ENCODE peak calls at places on chromosomes 1 and 21, in seven cellular contexts. O, G, P, F, J, A and D are unnamed samples.

GRCh38 chr1:7208647-7209180 is 423.5 kb downstream of the CAMTA1 start:
- DNase-seq in O (no peak), G (no peak), P (no peak), F (no peak), J (no peak), A (no peak), D (no peak)

GRCh38 chr1:179953974-179954493 is 576 bp upstream of the CEP350 start:
- DNase-seq in O (no peak), G (no peak), P (no peak), F (no peak), J (peak), A (peak), D (peak)

GRCh38 chr1:65343286-65343685 is 33.9 kb downstream of the DNAJC6 start:
- DNase-seq in O (no peak), G (no peak), P (no peak), F (peak), J (no peak), A (peak), D (no peak)

GRCh38 chr21:41948404-41948895 is 5.4 kb downstream of the C2CD2 start:
- DNase-seq in O (no peak), G (no peak), P (no peak), F (no peak), J (no peak), A (no peak), D (no peak)

GRCh38 chr1:185096531-185096930 is 51.2 kb downstream of the RNF2 start:
- DNase-seq in O (no peak), G (no peak), P (no peak), F (peak), J (no peak), A (peak), D (no peak)

GRCh38 chr1:91830242-91831131 is 55.5 kb downstream of the TGFBR3 start:
- DNase-seq in O (no peak), G (peak), P (no peak), F (peak), J (peak), A (peak), D (no peak)

GRCh38 chr1:2805801-2806430 is 4.4 kb upstream of the TTC34 start:
- DNase-seq in O (no peak), G (no peak), P (no peak), F (no peak), J (no peak), A (no peak), D (no peak)

GRCh38 chr1:49163041-49163440 is 386.4 kb upstream of the BEND5 start:
- DNase-seq in O (no peak), G (no peak), P (no peak), F (peak), J (no peak), A (peak), D (no peak)

GRCh38 chr1:1022322-1023090 is 2.6 kb downstream of the AGRN start:
- DNase-seq in O (no peak), G (no peak), P (no peak), F (no peak), J (no peak), A (no peak), D (no peak)
- H3K4me3 ChIP-seq in O (no peak), G (no peak), P (peak), F (peak), J (no peak), A (no peak), D (no peak)

GRCh38 chr1:25098717-25099116 is 133.6 kb downstream of the SYF2 start:
- DNase-seq in O (no peak), G (no peak), P (no peak), F (no peak), J (no peak), A (peak), D (no peak)
- H3K4me3 ChIP-seq in O (no peak), G (no peak), P (no peak), F (no peak), J (no peak), A (no peak), D (no peak)

GRCh38 chr1:18481921-18482701 is 1.4 kb downstream of the KLHDC7A start:
- DNase-seq in O (peak), G (peak), P (no peak), F (no peak), J (no peak), A (no peak), D (no peak)
- H3K4me3 ChIP-seq in O (peak), G (no peak), P (no peak), F (no peak), J (no peak), A (no peak), D (no peak)

DNA sequence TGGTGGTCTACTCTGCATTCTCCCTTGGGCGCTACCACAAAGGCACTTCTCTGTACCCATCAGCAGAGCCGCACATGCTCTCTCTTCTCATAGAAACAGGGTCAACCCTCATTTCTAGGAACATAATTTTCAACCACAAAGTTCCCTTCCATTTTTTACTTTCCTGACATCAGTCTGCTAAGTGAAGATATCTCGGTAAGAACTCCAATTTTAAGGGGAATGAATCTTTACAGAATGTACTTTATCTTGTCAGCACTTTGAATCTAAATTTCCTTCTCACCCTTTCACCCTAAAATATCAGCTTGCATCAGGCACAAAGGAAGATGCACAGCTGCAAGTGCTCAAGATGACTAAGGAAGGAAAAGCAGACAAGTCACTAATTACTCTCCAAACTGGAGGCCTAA is 545.9 kb downstream of the SMYD3 start:
- DNase-seq in O (no peak), G (no peak), P (no peak), F (no peak), J (no peak), A (peak), D (no peak)
- H3K4me3 ChIP-seq in O (no peak), G (no peak), P (no peak), F (no peak), J (no peak), A (no peak), D (no peak)

GRCh38 chr1:78420185-78420584 is 70.6 kb upstream of the PTGFR start:
- DNase-seq in O (no peak), G (no peak), P (no peak), F (no peak), J (no peak), A (peak), D (no peak)
- H3K4me3 ChIP-seq in O (no peak), G (no peak), P (no peak), F (no peak), J (no peak), A (no peak), D (no peak)

GRCh38 chr1:44777969-44778635 is 2.8 kb downstream of the RPS8 start:
- DNase-seq in O (no peak), G (no peak), P (no peak), F (peak), J (no peak), A (no peak), D (no peak)
- H3K4me3 ChIP-seq in O (peak), G (no peak), P (no peak), F (peak), J (no peak), A (peak), D (no peak)

DNA sequence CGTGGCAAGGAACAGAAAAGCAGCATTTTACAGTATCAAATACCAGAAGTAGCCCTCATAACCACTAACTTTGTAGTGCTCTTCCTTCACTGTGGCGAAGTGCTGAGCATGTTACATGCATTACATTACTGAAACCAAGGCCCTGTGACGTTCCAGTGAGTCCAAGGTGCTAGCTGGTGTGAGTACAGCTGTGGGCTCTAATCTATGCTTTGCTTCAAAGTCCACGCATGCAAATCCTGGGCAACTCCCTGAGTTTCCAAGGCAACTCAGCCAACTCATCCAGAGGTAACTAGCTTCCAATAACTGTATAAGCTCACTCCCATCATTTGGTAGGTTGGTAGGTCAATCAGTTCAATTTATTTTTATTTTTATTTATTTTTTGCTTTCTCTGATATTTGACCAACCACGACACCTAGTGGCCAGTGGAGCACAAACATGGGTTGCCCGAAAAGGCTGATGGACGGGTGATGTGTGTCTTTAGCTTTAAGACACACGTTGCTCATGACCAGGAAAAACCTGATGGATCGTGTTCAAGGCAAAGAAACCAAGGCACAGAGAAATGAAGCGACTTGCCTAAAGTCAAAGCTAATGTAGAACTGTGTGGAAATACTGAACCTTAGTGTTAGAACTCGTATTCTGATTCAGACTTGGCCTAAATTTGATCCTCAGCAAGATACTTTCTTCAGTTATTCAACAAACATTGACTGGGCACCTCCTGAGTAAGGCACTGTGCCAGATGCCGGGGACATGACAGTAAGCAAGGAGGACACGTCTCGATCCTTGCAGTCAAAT is 73.0 kb downstream of the GNG12 start:
- DNase-seq in O (peak), G (no peak), P (no peak), F (peak), J (peak), A (peak), D (peak)
- H3K4me3 ChIP-seq in O (no peak), G (no peak), P (no peak), F (peak), J (no peak), A (no peak), D (no peak)